ENCODE peak calls at places on chromosomes 4 and X, in nine cellular contexts. S is brain microvascular endothelial cell, K is mesenchymal stem cell, Z is psoas muscle, L is endodermal cell, G is AG09309, B is heart left ventricle, D is tibial nerve, J is mesendoderm. T is an unnamed sample.

GRCh38 chrX:72006461-72006860 is 95.8 kb downstream of the NHSL2 start:
- DNase-seq in S (no peak), K (no peak), Z (no peak), L (no peak), G (no peak), B (no peak), D (no peak), J (no peak), T (no peak)

GRCh38 chr4:71229477-71230257 is 109.2 kb upstream of the SLC4A4 start:
- DNase-seq in S (peak; percentile 43), K (peak; percentile 71), Z (no peak), L (peak; percentile 67), G (no peak), B (no peak), D (no peak), J (peak; percentile 66), T (no peak)

GRCh38 chr4:127400736-127401346 is 231.9 kb upstream of the INTU start:
- DNase-seq in S (peak; percentile 77), K (peak; percentile 85), Z (peak; percentile 60), L (peak; percentile 86), G (peak; percentile 51), B (no peak), D (peak; percentile 62), J (peak; percentile 86), T (no peak)

GRCh38 chr4:1939664-1940509 is 68.7 kb downstream of the NSD2 start:
- DNase-seq in S (peak; percentile 83), K (peak; percentile 69), Z (no peak), L (no peak), G (peak; percentile 66), B (no peak), D (no peak), J (no peak), T (no peak)

GRCh38 chr4:8917321-8917811 is 45.7 kb upstream of the HMX1 start:
- DNase-seq in S (no peak), K (no peak), Z (peak; percentile 14), L (no peak), G (no peak), B (no peak), D (no peak), J (no peak), T (no peak)

GRCh38 chr4:108574402-108574801 is 46.0 kb upstream of the RPL34 start:
- DNase-seq in S (no peak), K (no peak), Z (no peak), L (no peak), G (no peak), B (no peak), D (no peak), J (no peak), T (no peak)

GRCh38 chr4:156101571-156101970 is 147.9 kb upstream of the CTSO start:
- DNase-seq in S (no peak), K (no peak), Z (no peak), L (no peak), G (no peak), B (no peak), D (no peak), J (no peak), T (no peak)

GRCh38 chr4:141802324-141802723 is 165.9 kb downstream of the IL15 start:
- DNase-seq in S (no peak), K (no peak), Z (no peak), L (no peak), G (peak; percentile 86), B (no peak), D (no peak), J (no peak), T (no peak)

GRCh38 chr4:2643555-2643954 is 107.1 kb downstream of the FAM193A start:
- DNase-seq in S (no peak), K (no peak), Z (no peak), L (no peak), G (no peak), B (no peak), D (no peak), J (no peak), T (no peak)

DNA sequence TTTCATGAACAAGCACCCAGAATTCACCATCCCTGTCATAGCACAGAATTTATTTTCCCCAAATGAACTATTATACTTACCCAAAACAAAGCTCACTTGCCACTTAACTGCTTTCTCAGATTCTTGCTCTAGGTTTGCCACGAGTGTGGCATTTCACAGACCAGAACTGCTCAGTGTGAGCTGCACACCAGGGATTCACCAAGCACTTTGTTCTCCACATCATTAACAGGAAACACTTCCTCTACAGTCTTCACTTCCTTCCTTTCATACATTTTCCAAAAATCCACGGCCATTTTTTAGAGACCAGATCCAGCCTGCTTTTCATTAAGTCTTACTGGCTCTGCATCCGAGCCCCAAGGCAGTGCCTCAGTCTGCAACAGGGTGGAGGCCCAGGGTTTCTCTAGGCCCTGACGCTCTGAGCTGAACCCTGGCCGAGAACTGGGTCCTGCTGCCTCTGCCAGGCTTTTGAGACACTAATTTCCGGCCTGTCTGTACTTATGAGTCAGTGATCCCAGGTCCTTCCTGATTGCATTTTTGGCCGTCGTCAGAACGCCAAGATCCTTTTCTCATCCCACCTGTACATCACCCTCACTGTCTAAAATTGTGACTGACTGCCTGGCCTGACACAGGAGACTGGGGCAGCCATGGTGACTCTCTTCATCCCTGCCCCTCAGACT is 67.6 kb upstream of the MTNR1A start:
- DNase-seq in S (peak; percentile 79), K (peak; percentile 67), Z (no peak), L (no peak), G (peak; percentile 45), B (peak; percentile 58), D (peak; percentile 3), J (peak; percentile 7), T (no peak)
- H3K4me3 ChIP-seq in S (no peak overlapping the region), K (peak overlapping the region; percentile 7), Z (no peak overlapping the region), L (no peak overlapping the region), G (no peak overlapping the region), B (no peak overlapping the region), D (no peak overlapping the region), J (no peak overlapping the region), T (no peak overlapping the region)

GRCh38 chr4:16894406-16894805 is 4.0 kb downstream of the LDB2 start:
- DNase-seq in S (no peak), K (peak; percentile 51), Z (no peak), L (no peak), G (no peak), B (no peak), D (no peak), J (peak; percentile 81), T (no peak)
- H3K4me3 ChIP-seq in S (no peak overlapping the region), K (peak overlapping the region; percentile 93), Z (peak overlapping the region; percentile 66), L (no peak overlapping the region), G (no peak overlapping the region), B (peak overlapping the region; percentile 23), D (no peak overlapping the region), J (no peak overlapping the region), T (no peak overlapping the region)

GRCh38 chr4:113050361-113050760 is 908 bp downstream of the ANK2 start:
- DNase-seq in S (no peak), K (no peak), Z (no peak), L (no peak), G (no peak), B (no peak), D (no peak), J (peak; percentile 30), T (no peak)

GRCh38 chr4:113053883-113054282 is 4.4 kb downstream of the ANK2 start:
- DNase-seq in S (no peak), K (no peak), Z (no peak), L (no peak), G (no peak), B (no peak), D (no peak), J (no peak), T (no peak)

GRCh38 chr4:113050837-113051236 is 1.4 kb downstream of the ANK2 start:
- DNase-seq in S (no peak), K (no peak), Z (no peak), L (no peak), G (no peak), B (no peak), D (no peak), J (no peak), T (no peak)

GRCh38 chr4:113051361-113051760 is 1.9 kb downstream of the ANK2 start:
- DNase-seq in S (no peak), K (no peak), Z (no peak), L (no peak), G (no peak), B (no peak), D (no peak), J (no peak), T (no peak)

GRCh38 chr4:113052379-113052951 is 3.0 kb downstream of the ANK2 start:
- DNase-seq in S (peak; percentile 44), K (peak; percentile 72), Z (no peak), L (no peak), G (peak; percentile 27), B (no peak), D (no peak), J (no peak), T (no peak)
- H3K4me3 ChIP-seq in S (no peak overlapping the region), K (no peak overlapping the region), Z (no peak overlapping the region), L (peak overlapping the region; percentile 6), G (no peak overlapping the region), B (no peak overlapping the region), D (no peak overlapping the region), J (no peak overlapping the region), T (no peak overlapping the region)

GRCh38 chr4:858136-858535 is 32.2 kb upstream of the CPLX1 start:
- DNase-seq in S (no peak), K (no peak), Z (peak; percentile 17), L (no peak), G (no peak), B (peak; percentile 37), D (no peak), J (no peak), T (peak; percentile 24)

GRCh38 chr4:859496-859895 is 33.6 kb upstream of the CPLX1 start:
- DNase-seq in S (no peak), K (no peak), Z (peak; percentile 23), L (no peak), G (no peak), B (peak; percentile 28), D (no peak), J (no peak), T (no peak)

GRCh38 chr4:857461-857860 is 31.5 kb upstream of the CPLX1 start:
- DNase-seq in S (no peak), K (no peak), Z (no peak), L (no peak), G (no peak), B (peak; percentile 24), D (no peak), J (no peak), T (no peak)

GRCh38 chr4:860561-860960 is 34.6 kb upstream of the CPLX1 start:
- DNase-seq in S (no peak), K (no peak), Z (peak; percentile 17), L (no peak), G (no peak), B (peak; percentile 14), D (no peak), J (no peak), T (no peak)

DNA sequence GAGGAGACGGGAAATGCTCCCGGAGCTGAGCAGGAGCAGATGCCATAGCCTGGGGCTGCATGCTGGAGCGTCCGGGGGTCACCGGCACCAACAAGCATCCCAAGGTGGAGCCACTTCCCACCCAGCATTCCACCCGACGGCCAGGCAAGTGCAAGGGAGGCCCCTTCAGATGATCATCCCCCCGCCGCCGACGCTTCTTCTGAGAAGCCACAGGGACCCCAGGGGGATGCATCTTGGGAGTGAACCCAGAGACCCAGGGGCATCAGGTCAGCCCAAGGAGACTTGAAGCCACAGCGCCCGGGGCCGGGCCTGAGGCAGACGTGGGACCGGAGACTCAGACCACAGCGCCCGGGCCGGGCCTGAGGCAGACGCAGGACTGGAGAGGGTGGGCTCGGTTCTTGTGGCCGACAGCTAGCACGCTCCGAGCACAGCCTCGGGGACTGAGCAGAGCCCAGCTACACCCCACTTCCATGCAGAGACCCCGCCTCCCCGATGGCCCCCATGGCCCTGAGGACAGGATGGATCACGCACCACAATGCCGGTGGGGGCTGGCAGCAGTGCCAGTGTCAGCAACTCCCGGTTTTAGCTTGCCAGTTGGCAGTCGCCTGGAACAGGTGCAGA is 33.0 kb upstream of the CPLX1 start:
- DNase-seq in S (no peak), K (no peak), Z (peak; percentile 35), L (no peak), G (no peak), B (peak; percentile 43), D (no peak), J (no peak), T (no peak)
- H3K4me3 ChIP-seq in S (no peak overlapping the region), K (no peak overlapping the region), Z (no peak overlapping the region), L (no peak overlapping the region), G (no peak overlapping the region), B (no peak overlapping the region), D (no peak overlapping the region), J (no peak overlapping the region), T (no peak overlapping the region)

T was measured in mucosa of descending colon.